ENCODE peak calls at places on chromosomes 11 and 22, in six cellular contexts. One of them, this sample, is unnamed.

GRCh38 chr22:26610983-26611382 is 6.8 kb downstream of the CRYBB1 start:
- DNase-seq in type B pancreatic cell: no peak
- DNase-seq in activated T-helper 1 cell treated with Interleukin-2 at 50 U/mL for 16 hours: no peak
- DNase-seq in fibroblast of lung: no peak
- DNase-seq in cardiac fibroblast: peak
- DNase-seq in stimulated activated CD8-positive, alpha-beta memory T cell treated with anti-CD3 and anti-CD28 coated beads, Interleukin-12 subunit alpha, Interleukin-12 subunit beta, amount 100 ng/mL, for 1 hour: no peak
- DNase-seq in this sample: no peak

GRCh38 chr11:59676205-59676604 is 7.4 kb upstream of the PATL1 start:
- DNase-seq in fibroblast of lung: no peak
- DNase-seq in type B pancreatic cell: no peak
- DNase-seq in cardiac fibroblast: no peak
- DNase-seq in activated T-helper 1 cell treated with Interleukin-2 at 50 U/mL for 16 hours: no peak
- DNase-seq in stimulated activated CD8-positive, alpha-beta memory T cell treated with anti-CD3 and anti-CD28 coated beads, Interleukin-12 subunit alpha, Interleukin-12 subunit beta, amount 100 ng/mL, for 1 hour: no peak
- DNase-seq in this sample: no peak

GRCh38 chr11:70323811-70324210 is 53.3 kb downstream of the PPFIA1 start:
- DNase-seq in type B pancreatic cell: no peak
- DNase-seq in fibroblast of lung: peak
- DNase-seq in stimulated activated CD8-positive, alpha-beta memory T cell treated with anti-CD3 and anti-CD28 coated beads, Interleukin-12 subunit alpha, Interleukin-12 subunit beta, amount 100 ng/mL, for 1 hour: no peak
- DNase-seq in cardiac fibroblast: peak
- DNase-seq in activated T-helper 1 cell treated with Interleukin-2 at 50 U/mL for 16 hours: no peak
- DNase-seq in this sample: peak

GRCh38 chr11:112797072-112797471 is 164.1 kb upstream of the NCAM1 start:
- DNase-seq in type B pancreatic cell: no peak
- DNase-seq in stimulated activated CD8-positive, alpha-beta memory T cell treated with anti-CD3 and anti-CD28 coated beads, Interleukin-12 subunit alpha, Interleukin-12 subunit beta, amount 100 ng/mL, for 1 hour: no peak
- DNase-seq in cardiac fibroblast: no peak
- DNase-seq in fibroblast of lung: no peak
- DNase-seq in activated T-helper 1 cell treated with Interleukin-2 at 50 U/mL for 16 hours: no peak
- DNase-seq in this sample: no peak

GRCh38 chr11:131373326-131373725 is 2.9 kb downstream of the NTM start:
- DNase-seq in stimulated activated CD8-positive, alpha-beta memory T cell treated with anti-CD3 and anti-CD28 coated beads, Interleukin-12 subunit alpha, Interleukin-12 subunit beta, amount 100 ng/mL, for 1 hour: no peak
- DNase-seq in type B pancreatic cell: no peak
- DNase-seq in activated T-helper 1 cell treated with Interleukin-2 at 50 U/mL for 16 hours: no peak
- DNase-seq in fibroblast of lung: no peak
- DNase-seq in cardiac fibroblast: no peak
- DNase-seq in this sample: no peak

GRCh38 chr11:10405858-10406592 is 49.0 kb upstream of the AMPD3 start:
- DNase-seq in cardiac fibroblast: peak
- DNase-seq in activated T-helper 1 cell treated with Interleukin-2 at 50 U/mL for 16 hours: no peak
- DNase-seq in fibroblast of lung: peak
- DNase-seq in stimulated activated CD8-positive, alpha-beta memory T cell treated with anti-CD3 and anti-CD28 coated beads, Interleukin-12 subunit alpha, Interleukin-12 subunit beta, amount 100 ng/mL, for 1 hour: peak
- DNase-seq in type B pancreatic cell: no peak
- DNase-seq in this sample: peak

GRCh38 chr11:29389793-29390192 is 627.0 kb downstream of the KCNA4 start:
- DNase-seq in stimulated activated CD8-positive, alpha-beta memory T cell treated with anti-CD3 and anti-CD28 coated beads, Interleukin-12 subunit alpha, Interleukin-12 subunit beta, amount 100 ng/mL, for 1 hour: no peak
- DNase-seq in type B pancreatic cell: no peak
- DNase-seq in activated T-helper 1 cell treated with Interleukin-2 at 50 U/mL for 16 hours: no peak
- DNase-seq in cardiac fibroblast: no peak
- DNase-seq in fibroblast of lung: no peak
- DNase-seq in this sample: no peak

GRCh38 chr11:46345881-46346484 is 1.3 kb upstream of the DGKZ start:
- DNase-seq in stimulated activated CD8-positive, alpha-beta memory T cell treated with anti-CD3 and anti-CD28 coated beads, Interleukin-12 subunit alpha, Interleukin-12 subunit beta, amount 100 ng/mL, for 1 hour: no peak
- DNase-seq in type B pancreatic cell: no peak
- DNase-seq in fibroblast of lung: no peak
- DNase-seq in cardiac fibroblast: no peak
- DNase-seq in activated T-helper 1 cell treated with Interleukin-2 at 50 U/mL for 16 hours: no peak
- DNase-seq in this sample: no peak

GRCh38 chr11:95849087-95849825 is 59.0 kb downstream of the CEP57 start:
- DNase-seq in fibroblast of lung: peak
- DNase-seq in type B pancreatic cell: no peak
- DNase-seq in stimulated activated CD8-positive, alpha-beta memory T cell treated with anti-CD3 and anti-CD28 coated beads, Interleukin-12 subunit alpha, Interleukin-12 subunit beta, amount 100 ng/mL, for 1 hour: peak
- DNase-seq in cardiac fibroblast: peak
- DNase-seq in activated T-helper 1 cell treated with Interleukin-2 at 50 U/mL for 16 hours: no peak
- DNase-seq in this sample: peak

GRCh38 chr22:20237480-20238440 is 30.4 kb downstream of the RTN4R start:
- DNase-seq in stimulated activated CD8-positive, alpha-beta memory T cell treated with anti-CD3 and anti-CD28 coated beads, Interleukin-12 subunit alpha, Interleukin-12 subunit beta, amount 100 ng/mL, for 1 hour: no peak
- DNase-seq in type B pancreatic cell: no peak
- DNase-seq in fibroblast of lung: no peak
- DNase-seq in cardiac fibroblast: no peak
- DNase-seq in activated T-helper 1 cell treated with Interleukin-2 at 50 U/mL for 16 hours: peak
- DNase-seq in this sample: no peak

This sample was measured in GM03348.